ENCODE peak calls at places on chromosomes 6 and 20, in ten cellular contexts. One of them, this sample, is unnamed.

GRCh38 chr6:130018830-130019795 is 732 bp downstream of the L3MBTL3 start:
- DNase-seq in CD4-positive, alpha-beta T cell: peak
- DNase-seq in effector memory CD4-positive, alpha-beta T cell: peak
- DNase-seq in substantia nigra: no peak
- DNase-seq in psoas muscle: peak
- DNase-seq in osteoblast: peak
- DNase-seq in CD4-positive, CD25-positive, alpha-beta regulatory T cell: peak
- DNase-seq in CD8-positive, alpha-beta T cell: peak
- DNase-seq in AG04450: no peak
- DNase-seq in RWPE1: peak
- DNase-seq in this sample: peak

GRCh38 chr6:36906539-36906938 is 20.8 kb downstream of the C6orf89 start:
- DNase-seq in substantia nigra: no peak
- DNase-seq in effector memory CD4-positive, alpha-beta T cell: no peak
- DNase-seq in CD4-positive, alpha-beta T cell: no peak
- DNase-seq in RWPE1: no peak
- DNase-seq in psoas muscle: no peak
- DNase-seq in osteoblast: no peak
- DNase-seq in CD4-positive, CD25-positive, alpha-beta regulatory T cell: no peak
- DNase-seq in AG04450: no peak
- DNase-seq in CD8-positive, alpha-beta T cell: no peak
- DNase-seq in this sample: peak

GRCh38 chr6:130132286-130132701 is 90.5 kb downstream of the SAMD3 start:
- DNase-seq in effector memory CD4-positive, alpha-beta T cell: peak
- DNase-seq in CD4-positive, CD25-positive, alpha-beta regulatory T cell: peak
- DNase-seq in osteoblast: no peak
- DNase-seq in AG04450: no peak
- DNase-seq in substantia nigra: no peak
- DNase-seq in RWPE1: no peak
- DNase-seq in psoas muscle: no peak
- DNase-seq in CD4-positive, alpha-beta T cell: peak
- DNase-seq in CD8-positive, alpha-beta T cell: peak
- DNase-seq in this sample: no peak

GRCh38 chr6:157787080-157787479 is 36.0 kb upstream of the SNX9 start:
- DNase-seq in substantia nigra: no peak
- DNase-seq in AG04450: no peak
- DNase-seq in CD8-positive, alpha-beta T cell: no peak
- DNase-seq in CD4-positive, CD25-positive, alpha-beta regulatory T cell: no peak
- DNase-seq in effector memory CD4-positive, alpha-beta T cell: no peak
- DNase-seq in osteoblast: no peak
- DNase-seq in CD4-positive, alpha-beta T cell: no peak
- DNase-seq in RWPE1: no peak
- DNase-seq in psoas muscle: no peak
- DNase-seq in this sample: peak

GRCh38 chr6:55009114-55009513 is 162.5 kb downstream of the FAM83B start:
- DNase-seq in substantia nigra: no peak
- DNase-seq in RWPE1: no peak
- DNase-seq in CD4-positive, CD25-positive, alpha-beta regulatory T cell: no peak
- DNase-seq in CD8-positive, alpha-beta T cell: no peak
- DNase-seq in AG04450: no peak
- DNase-seq in CD4-positive, alpha-beta T cell: no peak
- DNase-seq in effector memory CD4-positive, alpha-beta T cell: no peak
- DNase-seq in osteoblast: peak
- DNase-seq in psoas muscle: no peak
- DNase-seq in this sample: no peak

GRCh38 chr20:62583424-62583920 is 58.8 kb upstream of the SLCO4A1 start:
- DNase-seq in AG04450: no peak
- DNase-seq in RWPE1: no peak
- DNase-seq in psoas muscle: no peak
- DNase-seq in CD4-positive, alpha-beta T cell: no peak
- DNase-seq in osteoblast: no peak
- DNase-seq in CD4-positive, CD25-positive, alpha-beta regulatory T cell: no peak
- DNase-seq in effector memory CD4-positive, alpha-beta T cell: no peak
- DNase-seq in substantia nigra: peak
- DNase-seq in CD8-positive, alpha-beta T cell: no peak
- DNase-seq in this sample: no peak

GRCh38 chr6:116057766-116058165 is 2.9 kb downstream of the FRK start:
- DNase-seq in osteoblast: no peak
- DNase-seq in CD8-positive, alpha-beta T cell: no peak
- DNase-seq in RWPE1: no peak
- DNase-seq in CD4-positive, alpha-beta T cell: no peak
- DNase-seq in substantia nigra: no peak
- DNase-seq in psoas muscle: no peak
- DNase-seq in effector memory CD4-positive, alpha-beta T cell: no peak
- DNase-seq in AG04450: no peak
- DNase-seq in CD4-positive, CD25-positive, alpha-beta regulatory T cell: no peak
- DNase-seq in this sample: no peak

GRCh38 chr6:136089885-136090284 is 160.2 kb downstream of the MTFR2 start:
- DNase-seq in osteoblast: no peak
- DNase-seq in RWPE1: no peak
- DNase-seq in AG04450: no peak
- DNase-seq in CD4-positive, alpha-beta T cell: no peak
- DNase-seq in psoas muscle: no peak
- DNase-seq in CD4-positive, CD25-positive, alpha-beta regulatory T cell: no peak
- DNase-seq in effector memory CD4-positive, alpha-beta T cell: no peak
- DNase-seq in CD8-positive, alpha-beta T cell: no peak
- DNase-seq in substantia nigra: no peak
- DNase-seq in this sample: no peak

GRCh38 chr6:131779304-131779703 is 28.5 kb upstream of the ENPP1 start:
- DNase-seq in CD4-positive, CD25-positive, alpha-beta regulatory T cell: no peak
- DNase-seq in psoas muscle: no peak
- DNase-seq in CD8-positive, alpha-beta T cell: no peak
- DNase-seq in osteoblast: no peak
- DNase-seq in CD4-positive, alpha-beta T cell: no peak
- DNase-seq in substantia nigra: no peak
- DNase-seq in effector memory CD4-positive, alpha-beta T cell: no peak
- DNase-seq in AG04450: no peak
- DNase-seq in RWPE1: no peak
- DNase-seq in this sample: no peak

GRCh38 chr6:131776986-131777385 is 30.8 kb upstream of the ENPP1 start:
- DNase-seq in substantia nigra: no peak
- DNase-seq in RWPE1: no peak
- DNase-seq in effector memory CD4-positive, alpha-beta T cell: no peak
- DNase-seq in AG04450: no peak
- DNase-seq in CD4-positive, CD25-positive, alpha-beta regulatory T cell: no peak
- DNase-seq in CD4-positive, alpha-beta T cell: no peak
- DNase-seq in psoas muscle: no peak
- DNase-seq in osteoblast: no peak
- DNase-seq in CD8-positive, alpha-beta T cell: no peak
- DNase-seq in this sample: no peak

GRCh38 chr6:131781717-131782116 is 26.1 kb upstream of the ENPP1 start:
- DNase-seq in osteoblast: no peak
- DNase-seq in CD8-positive, alpha-beta T cell: no peak
- DNase-seq in CD4-positive, CD25-positive, alpha-beta regulatory T cell: no peak
- DNase-seq in AG04450: no peak
- DNase-seq in substantia nigra: no peak
- DNase-seq in RWPE1: no peak
- DNase-seq in psoas muscle: no peak
- DNase-seq in CD4-positive, alpha-beta T cell: no peak
- DNase-seq in effector memory CD4-positive, alpha-beta T cell: no peak
- DNase-seq in this sample: no peak

GRCh38 chr6:131780600-131780999 is 27.2 kb upstream of the ENPP1 start:
- DNase-seq in psoas muscle: no peak
- DNase-seq in effector memory CD4-positive, alpha-beta T cell: no peak
- DNase-seq in substantia nigra: no peak
- DNase-seq in osteoblast: no peak
- DNase-seq in CD4-positive, alpha-beta T cell: no peak
- DNase-seq in AG04450: no peak
- DNase-seq in CD8-positive, alpha-beta T cell: no peak
- DNase-seq in RWPE1: no peak
- DNase-seq in CD4-positive, CD25-positive, alpha-beta regulatory T cell: no peak
- DNase-seq in this sample: no peak

DNA sequence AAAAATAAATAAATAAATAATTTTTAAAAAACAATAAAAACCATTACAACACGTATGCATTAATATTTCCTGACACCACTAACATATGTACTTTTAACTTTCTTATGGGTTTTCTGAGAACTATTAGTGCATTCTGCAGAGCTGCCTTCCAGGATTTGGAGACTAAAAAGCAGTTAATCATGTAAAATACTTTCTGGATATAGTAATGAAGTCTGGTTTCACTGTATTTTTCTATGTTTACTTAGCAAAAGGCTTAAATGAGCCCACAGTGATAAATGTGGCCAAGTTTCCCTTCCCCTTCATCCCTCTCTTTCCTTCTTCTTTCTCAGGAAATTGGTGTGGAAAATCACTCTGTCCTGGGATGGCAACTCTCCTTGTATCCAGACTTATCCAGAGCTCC is 29.7 kb upstream of the ENPP1 start:
- DNase-seq in CD8-positive, alpha-beta T cell: no peak
- DNase-seq in AG04450: no peak
- DNase-seq in RWPE1: no peak
- DNase-seq in substantia nigra: no peak
- DNase-seq in CD4-positive, alpha-beta T cell: no peak
- DNase-seq in CD4-positive, CD25-positive, alpha-beta regulatory T cell: no peak
- DNase-seq in effector memory CD4-positive, alpha-beta T cell: no peak
- DNase-seq in osteoblast: no peak
- DNase-seq in psoas muscle: no peak
- DNase-seq in this sample: no peak
- H3K27ac ChIP-seq in CD8-positive, alpha-beta T cell: no peak
- H3K27ac ChIP-seq in AG04450: no peak
- H3K27ac ChIP-seq in RWPE1: no peak
- H3K27ac ChIP-seq in substantia nigra: no peak
- H3K27ac ChIP-seq in CD4-positive, alpha-beta T cell: no peak
- H3K27ac ChIP-seq in CD4-positive, CD25-positive, alpha-beta regulatory T cell: no peak
- H3K27ac ChIP-seq in effector memory CD4-positive, alpha-beta T cell: no peak
- H3K27ac ChIP-seq in osteoblast: no peak
- H3K27ac ChIP-seq in psoas muscle: no peak
- H3K27ac ChIP-seq in this sample: no peak

GRCh38 chr6:169894377-169894960 is 143.0 kb downstream of the ERMARD start:
- DNase-seq in AG04450: no peak
- DNase-seq in CD8-positive, alpha-beta T cell: no peak
- DNase-seq in psoas muscle: no peak
- DNase-seq in RWPE1: no peak
- DNase-seq in CD4-positive, alpha-beta T cell: no peak
- DNase-seq in CD4-positive, CD25-positive, alpha-beta regulatory T cell: no peak
- DNase-seq in effector memory CD4-positive, alpha-beta T cell: no peak
- DNase-seq in osteoblast: peak
- DNase-seq in substantia nigra: no peak
- DNase-seq in this sample: no peak
- H3K27ac ChIP-seq in AG04450: no peak
- H3K27ac ChIP-seq in CD8-positive, alpha-beta T cell: no peak
- H3K27ac ChIP-seq in psoas muscle: no peak
- H3K27ac ChIP-seq in RWPE1: no peak
- H3K27ac ChIP-seq in CD4-positive, alpha-beta T cell: no peak
- H3K27ac ChIP-seq in CD4-positive, CD25-positive, alpha-beta regulatory T cell: no peak
- H3K27ac ChIP-seq in effector memory CD4-positive, alpha-beta T cell: no peak
- H3K27ac ChIP-seq in osteoblast: no peak
- H3K27ac ChIP-seq in substantia nigra: no peak
- H3K27ac ChIP-seq in this sample: no peak

DNA sequence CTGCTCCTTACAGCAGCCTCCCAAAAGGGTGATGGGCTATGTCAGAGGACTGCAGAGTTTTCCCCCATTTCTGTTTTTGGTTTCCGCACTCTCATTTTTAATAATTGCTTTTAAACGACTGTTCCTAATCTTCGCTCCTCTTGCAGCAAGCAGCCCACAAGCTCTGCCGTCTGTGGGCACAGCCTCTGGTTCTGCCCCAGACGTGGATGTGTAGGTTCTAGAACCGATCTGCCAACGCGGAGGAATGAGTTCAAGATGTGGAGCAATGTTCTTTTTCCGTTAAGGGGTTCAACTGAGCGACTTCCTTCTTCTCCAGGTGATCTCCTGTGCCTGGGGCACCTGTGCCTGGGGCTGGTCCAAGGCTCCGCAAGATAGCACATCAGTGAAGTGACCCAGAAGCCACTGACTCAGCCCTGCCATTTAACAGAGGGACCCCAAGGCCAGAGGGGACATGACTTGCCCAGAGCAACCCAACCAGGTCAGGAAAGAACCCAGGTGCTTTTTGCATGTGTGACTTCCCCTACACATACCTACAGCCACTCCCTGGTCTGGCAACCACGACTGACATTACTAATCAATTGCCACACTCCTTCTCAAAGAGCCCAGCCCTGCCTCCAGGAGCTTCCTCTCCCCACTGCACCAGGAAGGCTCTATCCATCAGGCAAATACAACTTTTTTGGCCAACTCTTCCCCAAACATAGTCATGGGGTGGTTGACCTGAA is 22.7 kb downstream of the PMEPA1 start:
- DNase-seq in CD4-positive, alpha-beta T cell: no peak
- DNase-seq in CD4-positive, CD25-positive, alpha-beta regulatory T cell: no peak
- DNase-seq in RWPE1: peak
- DNase-seq in substantia nigra: no peak
- DNase-seq in effector memory CD4-positive, alpha-beta T cell: no peak
- DNase-seq in AG04450: no peak
- DNase-seq in osteoblast: no peak
- DNase-seq in CD8-positive, alpha-beta T cell: no peak
- DNase-seq in psoas muscle: no peak
- DNase-seq in this sample: no peak
- H3K27ac ChIP-seq in CD4-positive, alpha-beta T cell: no peak
- H3K27ac ChIP-seq in CD4-positive, CD25-positive, alpha-beta regulatory T cell: no peak
- H3K27ac ChIP-seq in RWPE1: peak
- H3K27ac ChIP-seq in substantia nigra: no peak
- H3K27ac ChIP-seq in effector memory CD4-positive, alpha-beta T cell: no peak
- H3K27ac ChIP-seq in AG04450: no peak
- H3K27ac ChIP-seq in osteoblast: no peak
- H3K27ac ChIP-seq in CD8-positive, alpha-beta T cell: no peak
- H3K27ac ChIP-seq in psoas muscle: no peak
- H3K27ac ChIP-seq in this sample: no peak

GRCh38 chr6:155022726-155023125 is 27.6 kb downstream of the TIAM2 start:
- DNase-seq in effector memory CD4-positive, alpha-beta T cell: no peak
- DNase-seq in CD8-positive, alpha-beta T cell: no peak
- DNase-seq in osteoblast: no peak
- DNase-seq in CD4-positive, alpha-beta T cell: no peak
- DNase-seq in CD4-positive, CD25-positive, alpha-beta regulatory T cell: no peak
- DNase-seq in psoas muscle: no peak
- DNase-seq in AG04450: no peak
- DNase-seq in substantia nigra: no peak
- DNase-seq in RWPE1: no peak
- DNase-seq in this sample: no peak

GRCh38 chr6:155024628-155025027 is 29.5 kb downstream of the TIAM2 start:
- DNase-seq in CD8-positive, alpha-beta T cell: no peak
- DNase-seq in CD4-positive, CD25-positive, alpha-beta regulatory T cell: no peak
- DNase-seq in RWPE1: no peak
- DNase-seq in psoas muscle: no peak
- DNase-seq in CD4-positive, alpha-beta T cell: no peak
- DNase-seq in AG04450: no peak
- DNase-seq in substantia nigra: no peak
- DNase-seq in osteoblast: no peak
- DNase-seq in effector memory CD4-positive, alpha-beta T cell: no peak
- DNase-seq in this sample: no peak

GRCh38 chr6:155023717-155024116 is 28.6 kb downstream of the TIAM2 start:
- DNase-seq in CD8-positive, alpha-beta T cell: no peak
- DNase-seq in AG04450: no peak
- DNase-seq in CD4-positive, CD25-positive, alpha-beta regulatory T cell: no peak
- DNase-seq in psoas muscle: no peak
- DNase-seq in effector memory CD4-positive, alpha-beta T cell: no peak
- DNase-seq in substantia nigra: no peak
- DNase-seq in osteoblast: no peak
- DNase-seq in RWPE1: no peak
- DNase-seq in CD4-positive, alpha-beta T cell: no peak
- DNase-seq in this sample: no peak

GRCh38 chr6:155030148-155030720 is 35.1 kb downstream of the TIAM2 start:
- DNase-seq in RWPE1: no peak
- DNase-seq in AG04450: no peak
- DNase-seq in CD8-positive, alpha-beta T cell: no peak
- DNase-seq in CD4-positive, alpha-beta T cell: no peak
- DNase-seq in osteoblast: no peak
- DNase-seq in CD4-positive, CD25-positive, alpha-beta regulatory T cell: no peak
- DNase-seq in substantia nigra: no peak
- DNase-seq in psoas muscle: no peak
- DNase-seq in effector memory CD4-positive, alpha-beta T cell: no peak
- DNase-seq in this sample: no peak

DNA sequence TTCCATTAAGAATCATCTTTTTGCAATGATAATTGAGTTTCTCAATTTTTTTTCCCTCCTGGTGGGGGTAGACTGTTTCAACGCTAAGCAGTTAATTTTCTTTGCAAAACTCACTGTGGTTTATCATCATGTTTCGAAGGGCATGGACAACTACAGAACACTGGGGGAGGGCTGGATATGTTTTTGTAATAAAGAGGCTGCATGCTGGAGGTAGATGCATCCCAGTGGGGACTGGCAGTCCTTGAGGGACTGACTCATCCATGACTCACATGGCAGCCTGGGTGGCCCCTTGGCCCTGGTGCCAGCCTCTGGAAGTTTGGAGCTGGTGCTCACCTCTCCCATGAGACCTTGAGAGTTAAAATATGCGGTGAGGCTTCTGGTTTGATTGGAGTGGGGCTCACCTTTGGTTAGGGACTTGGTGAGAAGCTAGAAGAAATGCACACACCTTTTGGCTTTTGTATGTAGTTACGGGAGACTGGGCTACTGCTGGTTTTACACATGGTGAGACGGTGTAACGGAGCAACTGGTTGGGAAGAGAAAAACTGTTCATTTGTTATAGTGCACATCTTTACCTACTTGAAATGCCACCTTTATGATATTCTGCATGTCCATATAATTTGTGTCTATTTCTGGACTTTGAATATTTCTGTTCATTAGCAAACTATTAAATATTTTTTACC is 31.4 kb downstream of the TIAM2 start:
- DNase-seq in substantia nigra: no peak
- DNase-seq in CD4-positive, CD25-positive, alpha-beta regulatory T cell: no peak
- DNase-seq in effector memory CD4-positive, alpha-beta T cell: no peak
- DNase-seq in CD4-positive, alpha-beta T cell: no peak
- DNase-seq in RWPE1: peak
- DNase-seq in osteoblast: peak
- DNase-seq in psoas muscle: peak
- DNase-seq in CD8-positive, alpha-beta T cell: no peak
- DNase-seq in AG04450: peak
- DNase-seq in this sample: peak
- H3K27ac ChIP-seq in substantia nigra: no peak
- H3K27ac ChIP-seq in CD4-positive, CD25-positive, alpha-beta regulatory T cell: no peak
- H3K27ac ChIP-seq in effector memory CD4-positive, alpha-beta T cell: no peak
- H3K27ac ChIP-seq in CD4-positive, alpha-beta T cell: no peak
- H3K27ac ChIP-seq in RWPE1: peak
- H3K27ac ChIP-seq in osteoblast: peak
- H3K27ac ChIP-seq in psoas muscle: no peak
- H3K27ac ChIP-seq in CD8-positive, alpha-beta T cell: no peak
- H3K27ac ChIP-seq in AG04450: no peak
- H3K27ac ChIP-seq in this sample: no peak